ENCODE peak calls at places on chromosome 4, in ten cellular contexts. G is tibial nerve; Y is PC-3; W is A549; S is astrocyte; C is OCI-LY7; Q is neuronal stem cell; R is heart right ventricle; D is tibial artery; I is CD4-positive, CD25-positive, alpha-beta regulatory T cell. E is an unnamed sample. For H3K4me1, the result is how much of the 10 kb centered on the place peaks cover.

GRCh38 chr4:137359691-137360315 is 172.5 kb downstream of the PCDH18 start:
- DNase-seq in G (no peak), Y (no peak), W (no peak), S (no peak), C (no peak), Q (no peak), R (no peak), D (no peak), I (no peak), E (peak)

GRCh38 chr4:78951862-78952472 is 12.7 kb upstream of the PAQR3 start:
- DNase-seq in G (no peak), Y (peak), W (peak), S (no peak), C (peak), Q (peak), R (no peak), D (no peak), I (no peak), E (peak)

GRCh38 chr4:27048350-27049100 is 187.9 kb downstream of the STIM2 start:
- DNase-seq in G (no peak), Y (peak), W (peak), S (peak), C (peak), Q (peak), R (no peak), D (no peak), I (no peak), E (peak)

GRCh38 chr4:84837751-84838150 is 128.7 kb downstream of the WDFY3 start:
- DNase-seq in G (no peak), Y (no peak), W (no peak), S (peak), C (no peak), Q (no peak), R (no peak), D (no peak), I (no peak), E (no peak)

GRCh38 chr4:183333983-183334382 is 11.8 kb upstream of the CLDN24 start:
- DNase-seq in G (no peak), Y (peak), W (peak), S (no peak), C (no peak), Q (no peak), R (no peak), D (no peak), I (no peak), E (peak)

GRCh38 chr4:7207791-7208231 is 15.5 kb downstream of the SORCS2 start:
- DNase-seq in G (no peak), Y (no peak), W (no peak), S (peak), C (no peak), Q (no peak), R (no peak), D (no peak), I (no peak), E (no peak)

GRCh38 chr4:145734051-145734450 is 54.1 kb downstream of the C4orf51 start:
- DNase-seq in G (no peak), Y (peak), W (no peak), S (peak), C (no peak), Q (no peak), R (no peak), D (no peak), I (no peak), E (no peak)

GRCh38 chr4:175035907-175036306 is 117.7 kb downstream of the ADAM29 start:
- DNase-seq in G (no peak), Y (peak), W (no peak), S (peak), C (no peak), Q (no peak), R (no peak), D (no peak), I (no peak), E (no peak)

GRCh38 chr4:114860791-114861190 is 252.6 kb downstream of the NDST4 start:
- DNase-seq in G (no peak), Y (no peak), W (no peak), S (no peak), C (no peak), Q (no peak), R (no peak), D (no peak), I (no peak), E (no peak)

GRCh38 chr4:153579410-153579809 is 104.7 kb upstream of the TLR2 start:
- DNase-seq in G (no peak), Y (no peak), W (no peak), S (no peak), C (peak), Q (no peak), R (no peak), D (no peak), I (no peak), E (no peak)

GRCh38 chr4:154622598-154622997 is 10.1 kb upstream of the FGG start:
- DNase-seq in G (no peak), Y (peak), W (peak), S (peak), C (peak), Q (peak), R (no peak), D (no peak), I (no peak), E (no peak)

GRCh38 chr4:7326693-7327340 is 107.9 kb downstream of the PSAPL1 start:
- DNase-seq in G (no peak), Y (no peak), W (no peak), S (no peak), C (no peak), Q (no peak), R (no peak), D (no peak), I (no peak), E (peak)

GRCh38 chr4:95550566-95550965 is 1.8 kb upstream of the UNC5C start:
- DNase-seq in G (no peak), Y (no peak), W (no peak), S (no peak), C (no peak), Q (no peak), R (no peak), D (no peak), I (no peak), E (no peak)

GRCh38 chr4:108051343-108051742 is 61.7 kb downstream of the HADH start:
- DNase-seq in G (no peak), Y (no peak), W (no peak), S (no peak), C (no peak), Q (no peak), R (no peak), D (no peak), I (no peak), E (no peak)

GRCh38 chr4:24611575-24611974 is 27.2 kb upstream of the DHX15 start:
- DNase-seq in G (no peak), Y (no peak), W (no peak), S (no peak), C (no peak), Q (no peak), R (no peak), D (no peak), I (no peak), E (no peak)
- H3K4me3 ChIP-seq in G (no peak), Y (no peak), W (no peak), S (no peak), C (no peak), Q (no peak), R (no peak), D (no peak), I (no peak), E (no peak)

GRCh38 chr4:47490550-47490949 is 5.5 kb downstream of the ATP10D start:
- DNase-seq in G (no peak), Y (peak), W (peak), S (peak), C (peak), Q (no peak), R (no peak), D (no peak), I (no peak), E (no peak)
- H3K4me1 ChIP-seq in G (under half), Y (under half), W (under half), S (under half), C (under half), Q (under half), R (under half), D (under half), I (under half), E (under half)

GRCh38 chr4:89111833-89112563 is 665 bp downstream of the TIGD2 start:
- DNase-seq in G (no peak), Y (peak), W (peak), S (peak), C (no peak), Q (no peak), R (no peak), D (no peak), I (no peak), E (peak)
- H3K27ac ChIP-seq in G (peak), Y (peak), W (peak), S (peak), C (no peak), Q (no peak), R (peak), D (peak), I (peak), E (peak)

GRCh38 chr4:3387943-3388348 is 53.8 kb upstream of the HGFAC start:
- DNase-seq in G (peak), Y (peak), W (no peak), S (peak), C (no peak), Q (no peak), R (peak), D (peak), I (no peak), E (peak)
- H3K4me3 ChIP-seq in G (peak), Y (peak), W (no peak), S (peak), C (peak), Q (no peak), R (peak), D (peak), I (no peak), E (peak)

GRCh38 chr4:173231916-173232315 is 63.3 kb downstream of the GALNT7 start:
- DNase-seq in G (no peak), Y (peak), W (peak), S (no peak), C (no peak), Q (no peak), R (no peak), D (no peak), I (no peak), E (no peak)
- H3K4me1 ChIP-seq in G (under half), Y (under half), W (under half), S (under half), C (under half), Q (under half), R (under half), D (under half), I (under half), E (under half)

GRCh38 chr4:87117730-87118075 is 102.7 kb downstream of the KLHL8 start:
- DNase-seq in G (no peak), Y (no peak), W (no peak), S (no peak), C (no peak), Q (no peak), R (no peak), D (no peak), I (no peak), E (no peak)

GRCh38 chr4:87112063-87112462 is 108.4 kb downstream of the KLHL8 start:
- DNase-seq in G (no peak), Y (no peak), W (no peak), S (no peak), C (no peak), Q (no peak), R (no peak), D (no peak), I (no peak), E (no peak)

GRCh38 chr4:87116230-87116629 is 104.2 kb downstream of the KLHL8 start:
- DNase-seq in G (no peak), Y (no peak), W (no peak), S (peak), C (no peak), Q (no peak), R (no peak), D (no peak), I (no peak), E (no peak)

GRCh38 chr4:87117051-87117729 is 103.2 kb downstream of the KLHL8 start:
- DNase-seq in G (no peak), Y (no peak), W (no peak), S (no peak), C (no peak), Q (no peak), R (no peak), D (no peak), I (no peak), E (no peak)

GRCh38 chr4:87114245-87115062 is 106.0 kb downstream of the KLHL8 start:
- DNase-seq in G (no peak), Y (no peak), W (no peak), S (no peak), C (no peak), Q (no peak), R (peak), D (no peak), I (no peak), E (no peak)
- H3K27ac ChIP-seq in G (no peak), Y (no peak), W (no peak), S (no peak), C (no peak), Q (no peak), R (peak), D (no peak), I (no peak), E (no peak)

DNA sequence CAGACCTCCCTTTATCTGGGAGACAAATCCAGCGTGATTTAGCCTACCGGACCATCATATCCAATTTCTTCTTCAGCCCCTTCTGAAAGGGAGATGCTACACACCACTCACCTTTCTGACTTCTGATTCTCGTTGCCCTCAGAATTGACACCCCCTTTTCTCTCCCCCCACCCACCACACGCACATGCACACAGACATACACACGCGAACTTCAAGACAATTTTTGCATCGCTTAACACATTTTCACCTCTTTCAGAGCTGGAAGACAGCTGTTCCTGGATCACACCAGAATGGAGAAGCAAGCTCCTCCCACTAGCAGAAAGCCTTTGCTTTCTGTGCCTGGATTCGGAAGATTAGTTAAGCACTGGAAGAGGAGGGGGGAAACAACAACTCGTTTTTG is 1.0 kb upstream of the SNCA start:
- DNase-seq in G (no peak), Y (no peak), W (no peak), S (no peak), C (no peak), Q (no peak), R (no peak), D (no peak), I (no peak), E (peak)
- H3K4me3 ChIP-seq in G (peak), Y (no peak), W (peak), S (peak), C (no peak), Q (peak), R (peak), D (peak), I (peak), E (peak)

GRCh38 chr4:2794707-2795557 is 2.0 kb downstream of the SH3BP2 start:
- DNase-seq in G (peak), Y (no peak), W (peak), S (peak), C (no peak), Q (no peak), R (peak), D (peak), I (no peak), E (no peak)

GRCh38 chr4:2796261-2797187 is 3.6 kb downstream of the SH3BP2 start:
- DNase-seq in G (peak), Y (peak), W (peak), S (peak), C (no peak), Q (no peak), R (no peak), D (peak), I (no peak), E (peak)

GRCh38 chr4:2797188-2797544 is 4.3 kb downstream of the SH3BP2 start:
- DNase-seq in G (no peak), Y (no peak), W (no peak), S (no peak), C (no peak), Q (no peak), R (no peak), D (peak), I (no peak), E (no peak)

GRCh38 chr4:2793920-2794706 is 1.2 kb downstream of the SH3BP2 start:
- DNase-seq in G (peak), Y (no peak), W (peak), S (no peak), C (no peak), Q (no peak), R (peak), D (peak), I (no peak), E (no peak)

GRCh38 chr4:2795558-2796260 is 2.8 kb downstream of the SH3BP2 start:
- DNase-seq in G (peak), Y (no peak), W (no peak), S (no peak), C (no peak), Q (no peak), R (peak), D (peak), I (no peak), E (no peak)
- H3K4me1 ChIP-seq in G (under half), Y (under half), W (half or more), S (under half), C (under half), Q (under half), R (half or more), D (under half), I (half or more), E (under half)